ENCODE peak calls at places on chromosomes 3 and 15, in nine cellular contexts. D is stimulated activated CD8-positive, alpha-beta memory T cell treated with anti-CD3 and anti-CD28 coated beads, Interleukin-15, amount 100 ng/mL, for 24 hours; N is hepatocyte; P is GM12892; Q is T-helper 1 cell; H is NCI-H460; I is NCI-H345; J is AML-193; T is smooth muscle cell of the brain vasculature. M is an unnamed sample.
A peak's percentile ranks its signal among the peaks of the same experiment; 100 is the strongest.

GRCh38 chr3:161038725-161039124 is 66.4 kb downstream of the B3GALNT1 start:
- DNase-seq in D (no peak), N (no peak), P (no peak), Q (no peak), H (no peak), I (no peak), J (no peak), T (no peak), M (no peak)

GRCh38 chr15:80240261-80240660 is 11.8 kb downstream of the CTXND1 start:
- DNase-seq in D (no peak), N (no peak), P (no peak), Q (no peak), H (no peak), I (no peak), J (no peak), T (no peak), M (no peak)

GRCh38 chr3:155252535-155252934 is 40.9 kb downstream of the STRIT1 start:
- DNase-seq in D (no peak), N (no peak), P (no peak), Q (no peak), H (no peak), I (no peak), J (no peak), T (no peak), M (no peak)

GRCh38 chr15:98676586-98677270 is 28.4 kb downstream of the IGF1R start:
- DNase-seq in D (no peak), N (no peak), P (no peak), Q (no peak), H (no peak), I (no peak), J (no peak), T (no peak), M (no peak)

GRCh38 chr15:100236981-100237720 is 104.6 kb downstream of the ADAMTS17 start:
- DNase-seq in D (no peak), N (no peak), P (no peak), Q (no peak), H (no peak), I (no peak), J (no peak), T (no peak), M (no peak)

GRCh38 chr3:123374016-123374415 is 74.9 kb downstream of the ADCY5 start:
- DNase-seq in D (no peak), N (no peak), P (no peak), Q (no peak), H (no peak), I (no peak), J (no peak), T (no peak), M (no peak)

GRCh38 chr3:189393598-189393997 is 221.8 kb downstream of the TPRG1 start:
- DNase-seq in D (no peak), N (peak; percentile 26), P (no peak), Q (no peak), H (no peak), I (no peak), J (peak; percentile 92), T (no peak), M (no peak)

GRCh38 chr3:69065318-69065964 is 13.3 kb upstream of the TMF1 start:
- DNase-seq in D (no peak), N (no peak), P (no peak), Q (no peak), H (no peak), I (no peak), J (no peak), T (no peak), M (no peak)

GRCh38 chr3:146739203-146739671 is 134.1 kb upstream of the PLSCR5 start:
- DNase-seq in D (no peak), N (no peak), P (no peak), Q (no peak), H (no peak), I (no peak), J (no peak), T (no peak), M (no peak)

GRCh38 chr15:33500432-33500831 is 189.7 kb downstream of the RYR3 start:
- DNase-seq in D (no peak), N (no peak), P (no peak), Q (no peak), H (no peak), I (peak; percentile 4), J (no peak), T (no peak), M (no peak)

GRCh38 chr15:76866716-76867321 is 38.3 kb downstream of the SCAPER start:
- DNase-seq in D (no peak), N (peak; percentile 55), P (no peak), Q (no peak), H (peak; percentile 33), I (peak; percentile 0), J (peak; percentile 41), T (peak; percentile 13), M (no peak)

GRCh38 chr3:196726788-196727675 is 12.6 kb upstream of the PAK2 start:
- DNase-seq in D (no peak), N (peak; percentile 38), P (no peak), Q (no peak), H (no peak), I (no peak), J (no peak), T (peak; percentile 21), M (no peak)

GRCh38 chr15:75720787-75721461 is 8.3 kb upstream of the CSPG4 start:
- DNase-seq in D (no peak), N (peak; percentile 61), P (no peak), Q (no peak), H (peak; percentile 69), I (peak; percentile 85), J (peak; percentile 55), T (no peak), M (no peak)

GRCh38 chr15:66404532-66404931 is 17.8 kb downstream of the MAP2K1 start:
- DNase-seq in D (no peak), N (no peak), P (no peak), Q (no peak), H (no peak), I (no peak), J (no peak), T (no peak), M (no peak)

GRCh38 chr3:139281096-139281495 is 62.7 kb upstream of the MRPS22 start:
- DNase-seq in D (no peak), N (no peak), P (no peak), Q (no peak), H (no peak), I (no peak), J (no peak), T (no peak), M (no peak)

GRCh38 chr15:39628821-39629220 is 47.9 kb downstream of the THBS1 start:
- DNase-seq in D (no peak), N (no peak), P (no peak), Q (no peak), H (no peak), I (no peak), J (no peak), T (no peak), M (no peak)

GRCh38 chr3:28504945-28505344 is 156.3 kb upstream of the AZI2 start:
- DNase-seq in D (no peak), N (no peak), P (no peak), Q (no peak), H (no peak), I (peak; percentile 3), J (no peak), T (no peak), M (no peak)

GRCh38 chr15:96335429-96335807 is 4.9 kb downstream of the NR2F2 start:
- DNase-seq in D (no peak), N (no peak), P (no peak), Q (no peak), H (no peak), I (no peak), J (no peak), T (no peak), M (no peak)

GRCh38 chr3:111519193-111519592 is 22.8 kb upstream of the CD96 start:
- DNase-seq in D (no peak), N (no peak), P (no peak), Q (no peak), H (no peak), I (no peak), J (no peak), T (no peak), M (no peak)

GRCh38 chr15:31402511-31403056 is 75.9 kb downstream of the KLF13 start:
- DNase-seq in D (no peak), N (peak; percentile 35), P (no peak), Q (no peak), H (peak; percentile 28), I (peak; percentile 30), J (no peak), T (no peak), M (peak; percentile 55)

GRCh38 chr3:21062724-21063436 is 688.1 kb downstream of the ZNF385D start:
- DNase-seq in D (no peak), N (no peak), P (no peak), Q (no peak), H (no peak), I (no peak), J (no peak), T (no peak), M (no peak)

GRCh38 chr3:41847679-41848078 is 114.2 kb downstream of the ULK4 start:
- DNase-seq in D (no peak), N (no peak), P (no peak), Q (no peak), H (no peak), I (no peak), J (no peak), T (no peak), M (no peak)

GRCh38 chr15:57652481-57652880 is 54.0 kb upstream of the POLR2M start:
- DNase-seq in D (no peak), N (no peak), P (no peak), Q (no peak), H (no peak), I (no peak), J (no peak), T (no peak), M (no peak)

GRCh38 chr3:162437480-162437879 is 940.9 kb downstream of the OTOL1 start:
- DNase-seq in D (no peak), N (no peak), P (no peak), Q (no peak), H (no peak), I (no peak), J (no peak), T (no peak), M (no peak)

GRCh38 chr3:125141596-125142417 is 70.7 kb downstream of the SLC12A8 start:
- DNase-seq in D (peak; percentile 31), N (peak; percentile 80), P (peak; percentile 72), Q (peak; percentile 32), H (no peak), I (no peak), J (no peak), T (no peak), M (no peak)

GRCh38 chr15:79978694-79979519 is 7.9 kb upstream of the BCL2A1 start:
- DNase-seq in D (no peak), N (peak; percentile 48), P (no peak), Q (no peak), H (no peak), I (no peak), J (peak; percentile 77), T (no peak), M (no peak)

GRCh38 chr15:60406513-60407124 is 8.8 kb upstream of the ANXA2 start:
- DNase-seq in D (no peak), N (no peak), P (no peak), Q (no peak), H (no peak), I (no peak), J (no peak), T (no peak), M (no peak)

GRCh38 chr15:44726568-44727461 is 9.5 kb upstream of the TRIM69 start:
- DNase-seq in D (no peak), N (peak; percentile 82), P (no peak), Q (peak; percentile 74), H (peak; percentile 89), I (no peak), J (peak; percentile 76), T (peak; percentile 72), M (peak; percentile 52)

GRCh38 chr15:41544650-41545015 is 576 bp upstream of the RPAP1 start:
- DNase-seq in D (no peak), N (no peak), P (no peak), Q (no peak), H (no peak), I (no peak), J (no peak), T (no peak), M (no peak)